ENCODE peak calls at places on chromosomes 3 and 15, in four cellular contexts. F is DMS53; H is effector memory CD4-positive, alpha-beta T cell; K is substantia nigra. V is an unnamed sample.

GRCh38 chr3:130933801-130934345 is 40.0 kb downstream of the ATP2C1 start:
- DNase-seq in F (no peak), H (no peak), K (no peak), V (no peak)

GRCh38 chr15:68298882-68299381 is 21.4 kb downstream of the FEM1B start:
- DNase-seq in H (no peak), K (no peak), F (peak), V (no peak)

GRCh38 chr15:41990243-41990605 is 17.9 kb upstream of the EHD4 start:
- DNase-seq in H (no peak), K (no peak), F (no peak), V (no peak)

GRCh38 chr15:88894819-88895767 is at the start of gene HAPLN3:
- DNase-seq in F (no peak), H (peak), K (no peak), V (no peak)

GRCh38 chr3:52891615-52892081 is 5.7 kb downstream of the STIMATE start:
- DNase-seq in H (no peak), K (no peak), F (no peak), V (no peak)

GRCh38 chr3:112035241-112035640 is 705 bp downstream of the TMPRSS7 start:
- DNase-seq in F (no peak), H (no peak), K (no peak), V (no peak)

GRCh38 chr15:78216276-78217229 is 17.8 kb downstream of the ACSBG1 start:
- DNase-seq in H (no peak), K (peak), F (peak), V (peak)

GRCh38 chr15:49387471-49387870 is 35.6 kb upstream of the FGF7 start:
- DNase-seq in F (peak), H (no peak), K (no peak), V (no peak)

GRCh38 chr15:28273468-28273867 is 48.5 kb downstream of the HERC2 start:
- DNase-seq in K (peak), H (no peak), F (no peak), V (peak)

GRCh38 chr3:181457190-181457589 is 254.5 kb upstream of the SOX2 start:
- DNase-seq in F (no peak), H (no peak), K (peak), V (peak)

GRCh38 chr3:130850044-130850797 is 43.7 kb upstream of the ATP2C1 start:
- DNase-seq in H (peak), F (peak), K (peak), V (no peak)

GRCh38 chr3:54342676-54343075 is 220.3 kb downstream of the CACNA2D3 start:
- DNase-seq in F (no peak), H (no peak), K (no peak), V (no peak)

GRCh38 chr15:72203507-72203837 is 5.9 kb upstream of the GRAMD2A start:
- DNase-seq in H (no peak), K (peak), F (peak), V (peak)

GRCh38 chr3:122988507-122988906 is 39.1 kb downstream of the SEMA5B start:
- DNase-seq in F (no peak), K (no peak), H (no peak), V (no peak)

GRCh38 chr15:28019594-28020320 is 79.4 kb downstream of the OCA2 start:
- DNase-seq in F (no peak), K (no peak), H (no peak), V (no peak)

GRCh38 chr15:70765504-70766281 is 2.3 kb upstream of the UACA start:
- DNase-seq in H (no peak), K (no peak), F (no peak), V (no peak)

GRCh38 chr3:174409085-174409743 is 449.9 kb upstream of the NAALADL2 start:
- DNase-seq in K (no peak), H (no peak), F (peak), V (no peak)

GRCh38 chr3:128416578-128417150 is 50.0 kb downstream of the DNAJB8 start:
- DNase-seq in K (no peak), H (no peak), F (no peak), V (no peak)

GRCh38 chr15:28133281-28133680 is 34.2 kb upstream of the OCA2 start:
- DNase-seq in H (no peak), F (no peak), K (no peak), V (no peak)

GRCh38 chr3:160564949-160565441 is 376 bp downstream of the KPNA4 start:
- DNase-seq in F (peak), H (no peak), K (peak), V (peak)

GRCh38 chr3:43181202-43181910 is 75.5 kb upstream of the POMGNT2 start:
- DNase-seq in F (no peak), K (no peak), H (peak), V (no peak)

GRCh38 chr15:81170504-81170903 is 26.2 kb upstream of the IL16 start:
- DNase-seq in K (no peak), F (peak), H (no peak), V (no peak)

GRCh38 chr3:46671541-46672348 is 21.7 kb downstream of the ALS2CL start:
- DNase-seq in F (no peak), H (no peak), K (no peak), V (no peak)

GRCh38 chr3:134430174-134430573 is 55.6 kb downstream of the ANAPC13 start:
- DNase-seq in K (no peak), H (no peak), F (no peak), V (no peak)

GRCh38 chr15:85314653-85315052 is 65.8 kb upstream of the AKAP13 start:
- DNase-seq in H (no peak), K (no peak), F (no peak), V (no peak)

GRCh38 chr3:38214560-38214959 is 49.2 kb downstream of the OXSR1 start:
- DNase-seq in F (no peak), K (no peak), H (no peak), V (no peak)

GRCh38 chr15:83475551-83475950 is 28.4 kb downstream of the SH3GL3 start:
- DNase-seq in F (no peak), H (no peak), K (no peak), V (no peak)

GRCh38 chr15:74793135-74794028 is 11.5 kb downstream of the CSK start:
- DNase-seq in K (no peak), F (no peak), H (peak), V (no peak)

GRCh38 chr3:50655009-50655830 is 19.5 kb upstream of the DOCK3 start:
- DNase-seq in H (no peak), K (no peak), F (peak), V (no peak)

GRCh38 chr3:172201990-172202318 is 162.6 kb downstream of the FNDC3B start:
- DNase-seq in K (no peak), H (no peak), F (no peak), V (no peak)

GRCh38 chr15:64895285-64896065 is 16.2 kb upstream of the ANKDD1A start:
- DNase-seq in H (peak), K (no peak), F (no peak), V (no peak)

GRCh38 chr3:183252973-183253363 is at the start of gene B3GNT5:
- DNase-seq in K (peak), H (no peak), F (peak), V (no peak)

GRCh38 chr3:48535578-48535977 is 21.0 kb downstream of the PFKFB4 start:
- DNase-seq in F (no peak), K (no peak), H (no peak), V (no peak)

GRCh38 chr3:154799801-154800200 is 280.3 kb upstream of the MME start:
- DNase-seq in H (no peak), K (no peak), F (no peak), V (no peak)

GRCh38 chr3:49027634-49028033 is 1.6 kb downstream of the IMPDH2 start:
- DNase-seq in F (no peak), H (no peak), K (no peak), V (no peak)

GRCh38 chr15:39181901-39182300 is 399.0 kb upstream of the THBS1 start:
- DNase-seq in K (no peak), H (no peak), F (peak), V (no peak)

V was measured in dorsolateral prefrontal cortex.